ENCODE peak calls at places on chromosomes 4 and X, in four cellular contexts. I is HuH-7.5, W is HFF-Myc, Y is GM23248. K is an unnamed sample.

GRCh38 chr4:11402192-11402591 is 26.5 kb downstream of the HS3ST1 start:
- DNase-seq in I (no peak), W (no peak), Y (no peak), K (no peak)

GRCh38 chr4:15469402-15470148 is at the start of gene CC2D2A:
- DNase-seq in I (no peak), W (no peak), Y (peak; percentile 81), K (no peak)

GRCh38 chr4:86595426-86595805 is 1.3 kb downstream of the PTPN13 start:
- DNase-seq in I (no peak), W (no peak), Y (peak; percentile 78), K (no peak)

GRCh38 chr4:77619408-77619807 is 13.8 kb downstream of the CXCL13 start:
- DNase-seq in I (no peak), W (no peak), Y (no peak), K (no peak)

GRCh38 chr4:71151054-71151453 is 157.6 kb downstream of the DCK start:
- DNase-seq in I (no peak), W (no peak), Y (peak; percentile 24), K (no peak)

GRCh38 chr4:140012688-140013087 is 141.3 kb downstream of the MAML3 start:
- DNase-seq in I (peak; percentile 25), W (peak; percentile 79), Y (peak; percentile 65), K (no peak)

GRCh38 chrX:54423161-54423888 is 16.9 kb upstream of the TSR2 start:
- DNase-seq in I (peak; percentile 6), W (no peak), Y (no peak), K (no peak)

GRCh38 chrX:106144755-106145639 is 23.1 kb upstream of the PWWP3B start:
- DNase-seq in I (no peak), W (no peak), Y (no peak), K (no peak)

GRCh38 chr4:123659759-123660158 is 263.2 kb downstream of the SPRY1 start:
- DNase-seq in I (no peak), W (no peak), Y (no peak), K (no peak)

GRCh38 chr4:149409186-149410056 is 406.2 kb downstream of the IQCM start:
- DNase-seq in I (no peak), W (peak; percentile 22), Y (peak; percentile 92), K (no peak)

GRCh38 chr4:38678078-38678477 is 14.1 kb downstream of the KLF3 start:
- DNase-seq in I (no peak), W (no peak), Y (peak; percentile 97), K (no peak)

GRCh38 chr4:18980516-18981233 is 959.1 kb upstream of the LCORL start:
- DNase-seq in I (no peak), W (no peak), Y (no peak), K (no peak)

GRCh38 chr4:75705198-75705712 is 19.1 kb upstream of the USO1 start:
- DNase-seq in I (no peak), W (no peak), Y (no peak), K (no peak)

GRCh38 chr4:3257125-3257690 is 8.2 kb downstream of the MSANTD1 start:
- DNase-seq in I (no peak), W (no peak), Y (no peak), K (no peak)

GRCh38 chr4:26299254-26299882 is 21.4 kb upstream of the RBPJ start:
- DNase-seq in I (no peak), W (no peak), Y (peak; percentile 28), K (no peak)

GRCh38 chr4:159766241-159766640 is 663.4 kb downstream of the RAPGEF2 start:
- DNase-seq in I (no peak), W (no peak), Y (peak; percentile 2), K (no peak)

GRCh38 chrX:50114113-50114512 is 86.7 kb downstream of the AKAP4 start:
- DNase-seq in I (no peak), W (no peak), Y (no peak), K (no peak)

GRCh38 chr4:87633239-87633638 is 16.8 kb upstream of the DMP1 start:
- DNase-seq in I (no peak), W (peak; percentile 17), Y (peak; percentile 8), K (peak; percentile 94)

GRCh38 chr4:168524006-168524405 is 27.2 kb downstream of the PALLD start:
- DNase-seq in I (no peak), W (peak; percentile 27), Y (peak; percentile 81), K (no peak)

GRCh38 chr4:133146574-133147198 is 2.4 kb upstream of the PCDH10 start:
- DNase-seq in I (no peak), W (no peak), Y (peak; percentile 73), K (no peak)

GRCh38 chrX:19897087-19897486 is 9.7 kb upstream of the SH3KBP1 start:
- DNase-seq in I (no peak), W (no peak), Y (no peak), K (no peak)

GRCh38 chr4:31104596-31104995 is 384.4 kb downstream of the PCDH7 start:
- DNase-seq in I (no peak), W (no peak), Y (no peak), K (no peak)

GRCh38 chr4:101306225-101306624 is 41.1 kb downstream of the PPP3CA start:
- DNase-seq in I (no peak), W (no peak), Y (no peak), K (no peak)

GRCh38 chrX:54481751-54482150 is 14.3 kb downstream of the FGD1 start:
- DNase-seq in I (no peak), W (no peak), Y (peak; percentile 14), K (no peak)

GRCh38 chrX:24877854-24878650 is 137.7 kb downstream of the ARX start:
- DNase-seq in I (no peak), W (no peak), Y (no peak), K (no peak)

GRCh38 chrX:20362268-20363002 is 95.7 kb upstream of the RPS6KA3 start:
- DNase-seq in I (no peak), W (no peak), Y (peak; percentile 77), K (no peak)

GRCh38 chrX:10327651-10328050 is 170.9 kb downstream of the CLCN4 start:
- DNase-seq in I (no peak), W (no peak), Y (no peak), K (no peak)

GRCh38 chr4:6532102-6532501 is 42.9 kb upstream of the MAN2B2 start:
- DNase-seq in I (no peak), W (no peak), Y (no peak), K (no peak)

GRCh38 chr4:94814237-94814636 is 56.5 kb downstream of the BMPR1B start:
- DNase-seq in I (no peak), W (no peak), Y (no peak), K (no peak)

GRCh38 chr4:114690571-114690970 is 92.0 kb downstream of the UGT8 start:
- DNase-seq in I (no peak), W (no peak), Y (no peak), K (no peak)

K was measured in SK-N-MC.